ENCODE peak calls at places on chromosomes 3 and 15, in nine cellular contexts. T is MM.1S; R is ACHN; C is activated naive CD8-positive, alpha-beta T cell treated with anti-CD3 and anti-CD28 coated beads, Interleukin-2, amount 10 ng/mL, durations not matched to agents 7 days and 5 days; M is hypothalamus; E is NCI-H774; V is activated CD8-positive, alpha-beta memory T cell treated with anti-CD3 and anti-CD28 coated beads, Interleukin-2, amount 50 U/mL, for 48 hours; O is HCEC 1CT; A is NCI-H460. B is an unnamed sample.

GRCh38 chr3:124829819-124830554 is 57.2 kb downstream of the ITGB5 start:
- DNase-seq in M (no peak), R (no peak), E (no peak), O (no peak), T (no peak), C (no peak), A (no peak), V (no peak), B (no peak)

GRCh38 chr3:38843898-38844297 is 27.9 kb upstream of the SCN10A start:
- DNase-seq in M (no peak), T (no peak), R (peak; percentile 42), V (no peak), A (peak; percentile 25), O (peak; percentile 60), C (no peak), E (no peak), B (peak; percentile 41)

GRCh38 chr3:182738583-182739514 is 54.5 kb upstream of the ATP11B start:
- DNase-seq in E (no peak), C (no peak), R (no peak), T (no peak), O (no peak), A (no peak), V (no peak), M (no peak), B (no peak)

GRCh38 chr3:138444104-138444503 is 9.7 kb downstream of the ESYT3 start:
- DNase-seq in T (no peak), R (no peak), C (no peak), E (no peak), A (no peak), O (no peak), V (no peak), M (no peak), B (no peak)

GRCh38 chr15:77966540-77967290 is 110.8 kb downstream of the TBC1D2B start:
- DNase-seq in V (peak; percentile 59), O (peak; percentile 54), R (peak; percentile 37), M (peak; percentile 46), A (peak; percentile 47), E (peak; percentile 9), C (peak; percentile 46), T (peak; percentile 39), B (no peak)

GRCh38 chr3:132549890-132550578 is 47.0 kb upstream of the ACKR4 start:
- DNase-seq in C (no peak), V (no peak), T (peak; percentile 67), O (peak; percentile 83), E (no peak), R (no peak), M (no peak), A (no peak), B (no peak)

GRCh38 chr15:66702770-66703539 is 919 bp downstream of the SMAD6 start:
- DNase-seq in E (no peak), A (no peak), M (no peak), O (no peak), T (no peak), V (peak; percentile 60), R (no peak), C (peak; percentile 54), B (no peak)

GRCh38 chr3:105493305-105493892 is 126.7 kb downstream of the ALCAM start:
- DNase-seq in V (no peak), M (no peak), A (no peak), O (no peak), R (no peak), E (no peak), T (no peak), C (no peak), B (no peak)

GRCh38 chr3:44467241-44467640 is 10.2 kb downstream of the ZNF445 start:
- DNase-seq in E (no peak), V (no peak), T (no peak), O (no peak), A (no peak), R (no peak), M (no peak), C (no peak), B (no peak)

B was measured in smooth muscle cell of the brain vasculature.